ENCODE peak calls at places on chromosomes 7 and 10, in six cellular contexts. S is Calu3, J is left ventricle myocardium inferior, G is tibial artery, A is progenitor cell of endocrine pancreas, L is cardiac fibroblast. F is an unnamed sample.

GRCh38 chr7:76211216-76211615 is 9.5 kb downstream of the SRRM3 start:
- DNase-seq in A (no peak), G (no peak), J (no peak), S (no peak), L (no peak), F (no peak)

GRCh38 chr7:24729365-24730017 is 27.8 kb downstream of the GSDME start:
- DNase-seq in J (peak; percentile 35), L (no peak), G (peak; percentile 63), A (no peak), S (no peak), F (no peak)

GRCh38 chr10:86729677-86730076 is 26.7 kb upstream of the BMPR1A start:
- DNase-seq in G (no peak), J (no peak), A (no peak), S (no peak), L (no peak), F (no peak)

GRCh38 chr10:131848741-131849590 is 51.8 kb upstream of the PPP2R2D start:
- DNase-seq in G (peak; percentile 53), L (no peak), A (peak; percentile 6), J (no peak), S (no peak), F (no peak)

GRCh38 chr7:155986497-155987160 is 174.4 kb upstream of the SHH start:
- DNase-seq in A (peak; percentile 6), L (no peak), G (no peak), S (no peak), J (no peak), F (no peak)

GRCh38 chr7:134938141-134938540 is 48.2 kb upstream of the AGBL3 start:
- DNase-seq in L (no peak), S (no peak), G (no peak), A (no peak), J (no peak), F (no peak)

GRCh38 chr7:73811760-73812168 is 19.0 kb upstream of the CLDN4 start:
- DNase-seq in G (peak; percentile 73), J (peak; percentile 49), L (peak; percentile 70), A (peak; percentile 60), S (peak; percentile 65), F (no peak)

GRCh38 chr10:77212632-77213031 is 425.0 kb downstream of the KCNMA1 start:
- DNase-seq in L (no peak), J (no peak), A (no peak), S (no peak), G (no peak), F (no peak)

GRCh38 chr7:45591101-45591906 is 17.1 kb downstream of the ADCY1 start:
- DNase-seq in G (no peak), S (no peak), L (no peak), A (peak; percentile 3), J (no peak), F (no peak)

GRCh38 chr7:23811540-23811939 is 101.5 kb downstream of the STK31 start:
- DNase-seq in S (no peak), J (no peak), G (no peak), A (no peak), L (peak; percentile 22), F (no peak)

GRCh38 chr10:103540722-103541121 is 47.2 kb downstream of the NEURL1 start:
- DNase-seq in J (no peak), S (no peak), A (no peak), G (peak; percentile 19), L (peak; percentile 21), F (no peak)

GRCh38 chr7:151796091-151796870 is 80.6 kb downstream of the PRKAG2 start:
- DNase-seq in L (peak; percentile 49), G (no peak), J (peak; percentile 26), S (peak; percentile 76), A (no peak), F (no peak)

GRCh38 chr7:4712371-4713182 is 30.5 kb downstream of the FOXK1 start:
- DNase-seq in S (peak; percentile 31), A (no peak), J (no peak), G (no peak), L (peak; percentile 38), F (no peak)

GRCh38 chr7:157569967-157570366 is 233.2 kb downstream of the DNAJB6 start:
- DNase-seq in S (no peak), L (no peak), A (no peak), J (no peak), G (no peak), F (no peak)

GRCh38 chr7:132319481-132319880 is 256.8 kb downstream of the PLXNA4 start:
- DNase-seq in A (no peak), G (no peak), S (no peak), J (no peak), L (no peak), F (no peak)

GRCh38 chr10:11901454-11902431 is 78.6 kb downstream of the PROSER2 start:
- DNase-seq in L (peak; percentile 12), A (no peak), J (no peak), S (no peak), G (no peak), F (no peak)

GRCh38 chr7:157136372-157136771 is 2.4 kb upstream of the UBE3C start:
- DNase-seq in S (no peak), L (peak; percentile 96), A (no peak), J (no peak), G (no peak), F (no peak)

GRCh38 chr10:60123172-60123571 is 216.8 kb upstream of the CCDC6 start:
- DNase-seq in L (peak; percentile 95), J (no peak), A (no peak), G (no peak), S (peak; percentile 60), F (no peak)

GRCh38 chr10:103897241-103897774 is 20.7 kb downstream of the STN1 start:
- DNase-seq in A (no peak), G (no peak), S (no peak), L (no peak), J (no peak), F (no peak)

GRCh38 chr10:123645016-123645415 is 21.1 kb upstream of the GPR26 start:
- DNase-seq in S (no peak), L (no peak), J (no peak), G (peak; percentile 27), A (no peak), F (no peak)

GRCh38 chr10:57921140-57921539 is 346.6 kb downstream of the IPMK start:
- DNase-seq in L (no peak), J (no peak), A (no peak), S (no peak), G (no peak), F (no peak)

GRCh38 chr10:126565871-126566270 is 104.6 kb downstream of the C10orf90 start:
- DNase-seq in L (no peak), A (no peak), J (no peak), G (no peak), S (no peak), F (no peak)

GRCh38 chr7:124762611-124763143 is 2.9 kb downstream of the GPR37 start:
- DNase-seq in G (no peak), J (no peak), S (no peak), L (no peak), A (no peak), F (no peak)

GRCh38 chr7:1709281-1709680 is 39.2 kb downstream of the ELFN1 start:
- DNase-seq in S (no peak), A (no peak), J (no peak), G (no peak), L (no peak), F (no peak)

GRCh38 chr10:71294091-71294561 is 24.9 kb upstream of the SLC29A3 start:
- DNase-seq in A (no peak), L (no peak), J (no peak), G (no peak), S (no peak), F (no peak)

GRCh38 chr10:116690356-116691078 is 51.8 kb downstream of the HSPA12A start:
- DNase-seq in A (no peak), J (no peak), G (peak; percentile 76), L (peak; percentile 57), S (no peak), F (no peak)

GRCh38 chr10:102776779-102777417 is 33.1 kb downstream of the WBP1L start:
- DNase-seq in L (peak; percentile 99), G (peak; percentile 93), S (no peak), A (no peak), J (peak; percentile 84), F (no peak)

GRCh38 chr7:102331536-102332275 is 24.5 kb downstream of the SPDYE6 start:
- DNase-seq in S (no peak), L (no peak), G (peak; percentile 9), J (no peak), A (no peak), F (no peak)
- TF ChIP-seq CTCF in S (no peak), L (no peak), G (no peak), J (no peak), A (peak; percentile 31), F (no peak)

GRCh38 chr7:46695045-46695708 is 774.1 kb upstream of the IGFBP3 start:
- DNase-seq in J (no peak), G (no peak), A (peak; percentile 24), S (peak; percentile 86), L (peak; percentile 14), F (no peak)
- TF ChIP-seq CTCF in J (peak; percentile 8), G (no peak), A (peak; percentile 35), S (peak; percentile 16), L (peak; percentile 29), F (no peak)

GRCh38 chr7:49417034-49417433 is 356.4 kb upstream of the VWC2 start:
- DNase-seq in L (no peak), A (no peak), S (no peak), J (no peak), G (no peak), F (no peak)
- TF ChIP-seq CTCF in L (no peak), A (no peak), S (no peak), J (no peak), G (no peak), F (no peak)

GRCh38 chr7:121045090-121045489 is 56.6 kb downstream of the CPED1 start:
- DNase-seq in S (no peak), A (no peak), J (no peak), L (no peak), G (no peak), F (no peak)
- TF ChIP-seq CTCF in S (no peak), A (no peak), J (no peak), L (no peak), G (no peak), F (no peak)

GRCh38 chr7:149449897-149450296 is 11.0 kb downstream of the ZNF777 start:
- DNase-seq in L (no peak), J (no peak), G (no peak), S (no peak), A (no peak), F (no peak)

GRCh38 chr7:149454006-149454405 is 6.9 kb downstream of the ZNF777 start:
- DNase-seq in S (no peak), J (no peak), A (no peak), G (no peak), L (no peak), F (no peak)

GRCh38 chr7:149444260-149444659 is 16.6 kb downstream of the ZNF777 start:
- DNase-seq in A (no peak), S (no peak), G (no peak), J (no peak), L (no peak), F (no peak)

GRCh38 chr7:149450821-149451220 is 10.0 kb downstream of the ZNF777 start:
- DNase-seq in J (no peak), G (no peak), S (no peak), L (no peak), A (no peak), F (no peak)

GRCh38 chr7:149448961-149449360 is 11.9 kb downstream of the ZNF777 start:
- DNase-seq in G (no peak), L (no peak), A (no peak), S (no peak), J (no peak), F (no peak)
- TF ChIP-seq CTCF in G (no peak), L (no peak), A (no peak), S (no peak), J (no peak), F (no peak)

GRCh38 chr10:6114758-6115410 is 26.1 kb downstream of the RBM17 start:
- DNase-seq in L (peak; percentile 92), J (no peak), G (no peak), A (no peak), S (no peak), F (no peak)
- TF ChIP-seq CTCF in L (peak; percentile 24), J (no peak), G (no peak), A (no peak), S (no peak), F (no peak)

F was measured in CD4-positive, alpha-beta T cell.